ENCODE peak calls at places on chromosomes 1 and 21, in five cellular contexts. L, Y, E, O and T are unnamed samples.

GRCh38 chr1:205285391-205286101 is 36.0 kb downstream of the NUAK2 start:
- DNase-seq in L (no peak), Y (no peak), E (peak), O (no peak), T (no peak)

GRCh38 chr1:200307755-200308066 is 102.1 kb downstream of the ZNF281 start:
- DNase-seq in L (no peak), Y (no peak), E (no peak), O (no peak), T (no peak)

GRCh38 chr1:244304156-244304555 is 147.6 kb downstream of the ADSS2 start:
- DNase-seq in L (peak), Y (no peak), E (no peak), O (no peak), T (no peak)

GRCh38 chr1:110370827-110371226 is 20.0 kb downstream of the SLC16A4 start:
- DNase-seq in L (no peak), Y (no peak), E (no peak), O (no peak), T (peak)

GRCh38 chr1:4140241-4140640 is 240.2 kb upstream of the C1orf174 start:
- DNase-seq in L (no peak), Y (no peak), E (no peak), O (no peak), T (no peak)

GRCh38 chr1:160622885-160623633 is 23.8 kb downstream of the SLAMF1 start:
- DNase-seq in L (no peak), Y (no peak), E (no peak), O (no peak), T (no peak)

GRCh38 chr1:7629011-7629410 is 142.1 kb upstream of the VAMP3 start:
- DNase-seq in L (no peak), Y (no peak), E (no peak), O (no peak), T (no peak)

GRCh38 chr1:85122169-85122568 is 73.9 kb upstream of the MCOLN3 start:
- DNase-seq in L (no peak), Y (peak), E (no peak), O (no peak), T (no peak)

GRCh38 chr1:228022571-228023293 is 15.9 kb downstream of the WNT3A start:
- DNase-seq in L (no peak), Y (no peak), E (no peak), O (no peak), T (no peak)

GRCh38 chr1:58932820-58933598 is 149.2 kb upstream of the JUN start:
- DNase-seq in L (peak), Y (no peak), E (no peak), O (peak), T (peak)

GRCh38 chr21:34642211-34643075 is 26.4 kb upstream of the CLIC6 start:
- DNase-seq in L (no peak), Y (no peak), E (peak), O (no peak), T (peak)

GRCh38 chr1:87017994-87018672 is 103.7 kb downstream of the HS2ST1 start:
- DNase-seq in L (no peak), Y (peak), E (no peak), O (no peak), T (no peak)

GRCh38 chr21:41927727-41928409 is 25.9 kb downstream of the C2CD2 start:
- DNase-seq in L (no peak), Y (no peak), E (no peak), O (no peak), T (no peak)

GRCh38 chr1:97423397-97423796 is 497.4 kb downstream of the DPYD start:
- DNase-seq in L (no peak), Y (no peak), E (no peak), O (no peak), T (no peak)

GRCh38 chr1:119048624-119049404 is 60.7 kb upstream of the TBX15 start:
- DNase-seq in L (no peak), Y (no peak), E (no peak), O (no peak), T (no peak)

GRCh38 chr1:200892958-200893357 is 1.7 kb upstream of the INAVA start:
- DNase-seq in L (no peak), Y (no peak), E (no peak), O (no peak), T (no peak)

GRCh38 chr1:194024659-194025058 is 838.2 kb upstream of the B3GALT2 start:
- DNase-seq in L (peak), Y (no peak), E (no peak), O (no peak), T (no peak)

GRCh38 chr1:2127181-2128145 is 67.1 kb downstream of the FAAP20 start:
- DNase-seq in L (no peak), Y (no peak), E (no peak), O (no peak), T (no peak)

GRCh38 chr1:1906185-1907097 is 8.6 kb upstream of the CALML6 start:
- DNase-seq in L (peak), Y (peak), E (peak), O (peak), T (peak)

GRCh38 chr1:8448906-8449661 is 131.2 kb downstream of the SLC45A1 start:
- DNase-seq in L (no peak), Y (no peak), E (no peak), O (no peak), T (no peak)

GRCh38 chr1:219085988-219086387 is 87.7 kb upstream of the LYPLAL1 start:
- DNase-seq in L (no peak), Y (no peak), E (no peak), O (no peak), T (peak)

GRCh38 chr1:171188388-171189266 is 3.5 kb downstream of the FMO2 start:
- DNase-seq in L (peak), Y (peak), E (peak), O (peak), T (peak)

GRCh38 chr1:222732216-222733159 is 4.5 kb upstream of the FAM177B start:
- DNase-seq in L (no peak), Y (no peak), E (no peak), O (no peak), T (no peak)

GRCh38 chr1:177209357-177209756 is 38.6 kb downstream of the BRINP2 start:
- DNase-seq in L (peak), Y (no peak), E (peak), O (peak), T (peak)

GRCh38 chr1:219500327-219500897 is 112.5 kb downstream of the ZC3H11B start:
- DNase-seq in L (no peak), Y (no peak), E (no peak), O (no peak), T (no peak)

GRCh38 chr1:202547215-202547614 is 163.0 kb downstream of the SYT2 start:
- DNase-seq in L (no peak), Y (no peak), E (no peak), O (no peak), T (no peak)

GRCh38 chr1:45684402-45684801 is 1.9 kb downstream of the GPBP1L1 start:
- DNase-seq in L (no peak), Y (no peak), E (no peak), O (no peak), T (no peak)

GRCh38 chr1:45685308-45686080 is 839 bp downstream of the GPBP1L1 start:
- DNase-seq in L (no peak), Y (peak), E (no peak), O (no peak), T (no peak)

GRCh38 chr1:45686081-45687013 is at the start of gene GPBP1L1:
- DNase-seq in L (peak), Y (peak), E (peak), O (peak), T (peak)

GRCh38 chr1:45687014-45687752 is 798 bp upstream of the TMEM69 start:
- DNase-seq in L (peak), Y (peak), E (peak), O (peak), T (peak)

GRCh38 chr1:45687753-45688737 is at the start of gene TMEM69:
- DNase-seq in L (peak), Y (peak), E (peak), O (peak), T (peak)
- TF ChIP-seq CTCF in L (no peak), Y (no peak), E (no peak), O (no peak), T (peak)

GRCh38 chr1:41891403-41891896 is 27.3 kb downstream of the HIVEP3 start:
- DNase-seq in L (peak), Y (peak), E (peak), O (peak), T (no peak)
- TF ChIP-seq CTCF in L (peak), Y (peak), E (no peak), O (no peak), T (no peak)

GRCh38 chr1:9651220-9651564 is 339 bp upstream of the PIK3CD start:
- DNase-seq in L (no peak), Y (no peak), E (no peak), O (no peak), T (no peak)
- TF ChIP-seq CTCF in L (no peak), Y (no peak), E (no peak), O (no peak), T (no peak)

DNA sequence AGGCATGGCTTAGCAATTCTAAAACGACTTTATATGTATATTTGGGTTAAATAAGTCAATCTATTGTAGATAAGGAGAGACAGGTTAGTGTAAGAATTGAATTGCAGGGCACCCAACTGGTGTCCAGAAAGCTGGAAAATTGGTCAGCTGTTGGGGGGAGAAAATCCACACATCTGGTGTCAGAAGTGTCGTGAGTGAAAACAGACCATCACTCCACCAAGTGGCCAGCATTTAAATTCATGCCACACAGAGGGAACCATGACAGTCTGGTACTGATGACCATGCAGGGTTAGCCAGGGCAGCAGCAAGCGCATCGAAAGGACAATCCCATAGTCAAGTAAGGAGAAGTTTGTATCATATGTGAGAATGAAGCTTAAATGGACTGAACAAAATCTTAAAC is 11.7 kb downstream of the LAX1 start:
- DNase-seq in L (peak), Y (no peak), E (no peak), O (no peak), T (no peak)
- TF ChIP-seq CTCF in L (no peak), Y (peak), E (no peak), O (no peak), T (no peak)

GRCh38 chr21:39064325-39065012 is 118.8 kb downstream of the PSMG1 start:
- DNase-seq in L (no peak), Y (no peak), E (no peak), O (no peak), T (no peak)

GRCh38 chr21:39065912-39066311 is 117.3 kb downstream of the PSMG1 start:
- DNase-seq in L (no peak), Y (no peak), E (no peak), O (no peak), T (no peak)

GRCh38 chr21:39071623-39072214 is 111.5 kb downstream of the PSMG1 start:
- DNase-seq in L (no peak), Y (no peak), E (no peak), O (no peak), T (peak)

GRCh38 chr21:39063517-39063916 is 119.7 kb downstream of the PSMG1 start:
- DNase-seq in L (no peak), Y (no peak), E (no peak), O (no peak), T (no peak)

DNA sequence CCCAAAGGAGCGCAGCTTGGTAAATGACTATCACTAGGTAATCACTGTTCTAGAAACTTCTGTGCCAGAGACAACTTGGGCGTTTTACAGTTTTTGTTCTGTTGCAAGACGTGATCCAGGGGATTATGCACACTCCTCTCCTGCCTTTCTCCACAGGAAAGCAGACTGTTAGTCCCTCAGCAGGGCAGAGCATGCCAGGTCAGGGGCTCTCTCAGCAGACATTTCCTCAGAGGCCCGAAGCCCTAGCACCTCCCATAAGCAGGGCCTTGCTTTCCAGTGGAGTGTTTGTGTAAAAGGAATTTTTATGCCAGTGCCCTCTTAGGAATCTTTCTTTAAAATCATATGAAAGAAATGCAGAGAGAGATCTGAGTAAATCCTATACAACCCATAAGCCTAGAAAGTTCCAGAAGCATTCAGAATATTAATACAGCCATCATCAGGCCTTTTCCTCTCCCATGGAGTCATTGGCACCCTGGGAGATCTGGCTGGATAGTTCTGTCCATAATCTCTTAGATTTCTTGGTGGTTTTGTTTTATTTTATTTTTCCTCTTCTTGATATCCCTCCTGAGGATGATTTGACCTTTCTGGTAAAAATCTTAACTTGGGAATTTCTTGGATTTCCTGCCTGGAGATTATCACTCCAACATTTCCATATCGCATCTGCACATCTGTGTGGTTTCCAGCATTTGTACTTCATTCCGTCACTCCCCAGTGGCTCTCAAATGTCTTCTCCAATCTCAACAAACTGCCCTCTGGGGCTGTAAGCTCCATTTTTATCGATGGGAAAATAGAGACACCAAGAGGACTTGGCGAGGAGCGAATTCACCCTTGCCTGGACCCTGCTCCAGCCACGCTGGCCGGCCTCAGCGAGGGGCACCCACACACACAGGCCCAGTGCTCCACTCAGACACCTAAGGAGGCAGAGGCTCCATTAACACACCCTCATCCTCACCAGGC is 116.1 kb downstream of the PSMG1 start:
- DNase-seq in L (no peak), Y (no peak), E (no peak), O (no peak), T (no peak)
- TF ChIP-seq CTCF in L (no peak), Y (no peak), E (no peak), O (no peak), T (no peak)